ENCODE peak calls at places on chromosomes 5 and 9, in five cellular contexts. One of them, this sample, is unnamed.

GRCh38 chr9:136091582-136092352 is 3.3 kb downstream of the NACC2 start:
- DNase-seq in pancreas: no peak
- DNase-seq in IMR-90: peak; percentile 20
- DNase-seq in testis: no peak
- DNase-seq in brain microvascular endothelial cell: no peak
- DNase-seq in this sample: no peak

GRCh38 chr5:57750282-57750681 is 267.7 kb upstream of the ACTBL2 start:
- DNase-seq in IMR-90: no peak
- DNase-seq in pancreas: no peak
- DNase-seq in brain microvascular endothelial cell: no peak
- DNase-seq in testis: no peak
- DNase-seq in this sample: no peak

GRCh38 chr5:133358271-133358670 is 254.1 kb downstream of the FSTL4 start:
- DNase-seq in brain microvascular endothelial cell: no peak
- DNase-seq in pancreas: no peak
- DNase-seq in IMR-90: no peak
- DNase-seq in testis: no peak
- DNase-seq in this sample: no peak

GRCh38 chr5:140966293-140967225 is at the start of gene PCDHAC2:
- DNase-seq in pancreas: peak; percentile 27
- DNase-seq in brain microvascular endothelial cell: no peak
- DNase-seq in IMR-90: no peak
- DNase-seq in testis: peak; percentile 66
- DNase-seq in this sample: no peak

GRCh38 chr5:157914389-157914788 is 55.4 kb upstream of the CLINT1 start:
- DNase-seq in testis: no peak
- DNase-seq in brain microvascular endothelial cell: no peak
- DNase-seq in pancreas: no peak
- DNase-seq in IMR-90: no peak
- DNase-seq in this sample: no peak

GRCh38 chr5:90099099-90099498 is 310.5 kb downstream of the CETN3 start:
- DNase-seq in testis: no peak
- DNase-seq in brain microvascular endothelial cell: no peak
- DNase-seq in IMR-90: no peak
- DNase-seq in pancreas: no peak
- DNase-seq in this sample: no peak

GRCh38 chr5:146461319-146461718 is 14.2 kb downstream of the TCERG1 start:
- DNase-seq in pancreas: no peak
- DNase-seq in brain microvascular endothelial cell: no peak
- DNase-seq in IMR-90: peak; percentile 20
- DNase-seq in testis: no peak
- DNase-seq in this sample: no peak

GRCh38 chr9:107488400-107489143 is 997 bp downstream of the KLF4 start:
- DNase-seq in testis: peak; percentile 77
- DNase-seq in IMR-90: peak; percentile 49
- DNase-seq in pancreas: peak; percentile 32
- DNase-seq in brain microvascular endothelial cell: peak; percentile 47
- DNase-seq in this sample: no peak

GRCh38 chr9:125522328-125522725 is 184.7 kb downstream of the MAPKAP1 start:
- DNase-seq in IMR-90: peak; percentile 76
- DNase-seq in brain microvascular endothelial cell: peak; percentile 70
- DNase-seq in testis: no peak
- DNase-seq in pancreas: no peak
- DNase-seq in this sample: no peak

GRCh38 chr5:573976-574375 is 38.2 kb upstream of the CEP72 start:
- DNase-seq in IMR-90: no peak
- DNase-seq in testis: no peak
- DNase-seq in pancreas: no peak
- DNase-seq in brain microvascular endothelial cell: no peak
- DNase-seq in this sample: peak; percentile 34

GRCh38 chr5:179226696-179227095 is 118.6 kb downstream of the ADAMTS2 start:
- DNase-seq in pancreas: no peak
- DNase-seq in brain microvascular endothelial cell: no peak
- DNase-seq in testis: no peak
- DNase-seq in IMR-90: no peak
- DNase-seq in this sample: peak; percentile 6

GRCh38 chr5:130605200-130605599 is 559.9 kb downstream of the HINT1 start:
- DNase-seq in pancreas: no peak
- DNase-seq in brain microvascular endothelial cell: peak; percentile 17
- DNase-seq in IMR-90: no peak
- DNase-seq in testis: no peak
- DNase-seq in this sample: no peak

GRCh38 chr5:133298447-133298846 is 246.6 kb downstream of the HSPA4 start:
- DNase-seq in pancreas: no peak
- DNase-seq in brain microvascular endothelial cell: no peak
- DNase-seq in IMR-90: no peak
- DNase-seq in testis: no peak
- DNase-seq in this sample: no peak

GRCh38 chr5:149581931-149582768 is 852 bp downstream of the ARHGEF37 start:
- DNase-seq in pancreas: peak; percentile 49
- DNase-seq in IMR-90: no peak
- DNase-seq in brain microvascular endothelial cell: no peak
- DNase-seq in testis: peak; percentile 43
- DNase-seq in this sample: peak; percentile 64

GRCh38 chr9:135123735-135124134 is 36.3 kb downstream of the OLFM1 start:
- DNase-seq in pancreas: peak; percentile 15
- DNase-seq in brain microvascular endothelial cell: no peak
- DNase-seq in testis: no peak
- DNase-seq in IMR-90: no peak
- DNase-seq in this sample: no peak

GRCh38 chr5:98840946-98841345 is 67.5 kb downstream of the RGMB start:
- DNase-seq in IMR-90: no peak
- DNase-seq in testis: no peak
- DNase-seq in pancreas: no peak
- DNase-seq in brain microvascular endothelial cell: no peak
- DNase-seq in this sample: no peak

GRCh38 chr5:131814990-131815389 is 18.2 kb upstream of the FNIP1 start:
- DNase-seq in testis: no peak
- DNase-seq in IMR-90: peak; percentile 91
- DNase-seq in brain microvascular endothelial cell: peak; percentile 88
- DNase-seq in pancreas: no peak
- DNase-seq in this sample: no peak

GRCh38 chr9:23162789-23163188 is 663.3 kb downstream of the ELAVL2 start:
- DNase-seq in brain microvascular endothelial cell: no peak
- DNase-seq in IMR-90: no peak
- DNase-seq in testis: no peak
- DNase-seq in pancreas: no peak
- DNase-seq in this sample: no peak

GRCh38 chr5:92907914-92908606 is 673.0 kb downstream of the NR2F1-AS1 start:
- DNase-seq in brain microvascular endothelial cell: peak; percentile 9
- DNase-seq in IMR-90: peak; percentile 75
- DNase-seq in testis: no peak
- DNase-seq in pancreas: no peak
- DNase-seq in this sample: no peak

GRCh38 chr5:1930501-1930879 is 47.8 kb upstream of the IRX4 start:
- DNase-seq in IMR-90: no peak
- DNase-seq in brain microvascular endothelial cell: no peak
- DNase-seq in pancreas: peak; percentile 24
- DNase-seq in testis: no peak
- DNase-seq in this sample: no peak

GRCh38 chr9:77563205-77563604 is 84.9 kb downstream of the GNA14 start:
- DNase-seq in brain microvascular endothelial cell: no peak
- DNase-seq in testis: no peak
- DNase-seq in IMR-90: no peak
- DNase-seq in pancreas: no peak
- DNase-seq in this sample: no peak

GRCh38 chr5:117731445-117731844 is 1156.8 kb upstream of the SEMA6A start:
- DNase-seq in testis: peak; percentile 54
- DNase-seq in brain microvascular endothelial cell: no peak
- DNase-seq in pancreas: no peak
- DNase-seq in IMR-90: peak; percentile 22
- DNase-seq in this sample: no peak

GRCh38 chr9:97109194-97109811 is 70.4 kb upstream of the CTSV start:
- DNase-seq in IMR-90: peak; percentile 6
- DNase-seq in brain microvascular endothelial cell: peak; percentile 35
- DNase-seq in pancreas: peak; percentile 31
- DNase-seq in testis: peak; percentile 87
- DNase-seq in this sample: no peak

GRCh38 chr5:40734986-40735385 is 20.8 kb downstream of the TTC33 start:
- DNase-seq in IMR-90: peak; percentile 74
- DNase-seq in pancreas: no peak
- DNase-seq in testis: no peak
- DNase-seq in brain microvascular endothelial cell: peak; percentile 31
- DNase-seq in this sample: no peak

GRCh38 chr9:73269430-73270101 is 117.9 kb downstream of the ANXA1 start:
- DNase-seq in testis: no peak
- DNase-seq in pancreas: no peak
- DNase-seq in IMR-90: peak; percentile 2
- DNase-seq in brain microvascular endothelial cell: no peak
- DNase-seq in this sample: no peak

GRCh38 chr5:7186818-7187217 is 209.1 kb upstream of the ADCY2 start:
- DNase-seq in pancreas: no peak
- DNase-seq in IMR-90: no peak
- DNase-seq in testis: no peak
- DNase-seq in brain microvascular endothelial cell: no peak
- DNase-seq in this sample: no peak

GRCh38 chr9:96320749-96321280 is 18.8 kb upstream of the HSD17B3 start:
- DNase-seq in brain microvascular endothelial cell: no peak
- DNase-seq in IMR-90: no peak
- DNase-seq in testis: peak; percentile 80
- DNase-seq in pancreas: no peak
- DNase-seq in this sample: no peak

GRCh38 chr9:94568250-94568889 is 13.5 kb downstream of the PCAT7 start:
- DNase-seq in testis: no peak
- DNase-seq in brain microvascular endothelial cell: no peak
- DNase-seq in pancreas: no peak
- DNase-seq in IMR-90: no peak
- DNase-seq in this sample: no peak

GRCh38 chr5:40333459-40334241 is 346.1 kb upstream of the PTGER4 start:
- DNase-seq in testis: no peak
- DNase-seq in pancreas: no peak
- DNase-seq in IMR-90: peak; percentile 43
- DNase-seq in brain microvascular endothelial cell: peak; percentile 59
- DNase-seq in this sample: no peak

GRCh38 chr5:71924980-71925379 is 182.3 kb upstream of the MAP1B start:
- DNase-seq in IMR-90: peak; percentile 69
- DNase-seq in brain microvascular endothelial cell: peak; percentile 48
- DNase-seq in testis: no peak
- DNase-seq in pancreas: no peak
- DNase-seq in this sample: no peak

GRCh38 chr5:125059255-125060050 is 313.0 kb upstream of the ZNF608 start:
- DNase-seq in testis: no peak
- DNase-seq in brain microvascular endothelial cell: peak; percentile 14
- DNase-seq in pancreas: no peak
- DNase-seq in IMR-90: peak; percentile 54
- DNase-seq in this sample: no peak

GRCh38 chr5:59423021-59423420 is 470.5 kb downstream of the PDE4D start:
- DNase-seq in IMR-90: no peak
- DNase-seq in brain microvascular endothelial cell: peak; percentile 64
- DNase-seq in testis: no peak
- DNase-seq in pancreas: no peak
- DNase-seq in this sample: no peak

GRCh38 chr9:119050281-119050680 is 319.0 kb downstream of the BRINP1 start:
- DNase-seq in testis: no peak
- DNase-seq in brain microvascular endothelial cell: no peak
- DNase-seq in pancreas: no peak
- DNase-seq in IMR-90: no peak
- DNase-seq in this sample: no peak

GRCh38 chr5:76733049-76733417 is 17.1 kb downstream of the F2R start:
- DNase-seq in pancreas: no peak
- DNase-seq in brain microvascular endothelial cell: no peak
- DNase-seq in IMR-90: no peak
- DNase-seq in testis: no peak
- DNase-seq in this sample: peak; percentile 83

GRCh38 chr5:139961435-139962157 is 81.5 kb downstream of the NRG2 start:
- DNase-seq in pancreas: no peak
- DNase-seq in testis: peak; percentile 55
- DNase-seq in IMR-90: no peak
- DNase-seq in brain microvascular endothelial cell: no peak
- DNase-seq in this sample: no peak

GRCh38 chr5:97489010-97489840 is 306.2 kb upstream of the RIOK2 start:
- DNase-seq in pancreas: no peak
- DNase-seq in brain microvascular endothelial cell: no peak
- DNase-seq in IMR-90: no peak
- DNase-seq in testis: no peak
- DNase-seq in this sample: no peak

GRCh38 chr5:164672931-164673694 is 1167.7 kb downstream of the MAT2B start:
- DNase-seq in IMR-90: peak; percentile 17
- DNase-seq in brain microvascular endothelial cell: no peak
- DNase-seq in testis: no peak
- DNase-seq in pancreas: no peak
- DNase-seq in this sample: no peak

GRCh38 chr9:976805-977360 is 428 bp downstream of the DMRT3 start:
- DNase-seq in IMR-90: no peak
- DNase-seq in brain microvascular endothelial cell: no peak
- DNase-seq in pancreas: no peak
- DNase-seq in testis: no peak
- DNase-seq in this sample: no peak

GRCh38 chr5:170642776-170643436 is 139.1 kb downstream of the KCNIP1 start:
- DNase-seq in pancreas: no peak
- DNase-seq in brain microvascular endothelial cell: no peak
- DNase-seq in testis: no peak
- DNase-seq in IMR-90: no peak
- DNase-seq in this sample: peak; percentile 3

GRCh38 chr9:132037470-132037869 is 42.2 kb downstream of the MED27 start:
- DNase-seq in pancreas: no peak
- DNase-seq in brain microvascular endothelial cell: no peak
- DNase-seq in IMR-90: no peak
- DNase-seq in testis: no peak
- DNase-seq in this sample: no peak
- TF ChIP-seq CTCF in pancreas: no peak
- TF ChIP-seq CTCF in brain microvascular endothelial cell: no peak
- TF ChIP-seq CTCF in IMR-90: no peak
- TF ChIP-seq CTCF in testis: no peak
- TF ChIP-seq CTCF in this sample: no peak

GRCh38 chr9:33924978-33925797 is 108.2 kb downstream of the UBE2R2 start:
- DNase-seq in IMR-90: peak; percentile 54
- DNase-seq in brain microvascular endothelial cell: peak; percentile 66
- DNase-seq in testis: peak; percentile 82
- DNase-seq in pancreas: peak; percentile 52
- DNase-seq in this sample: no peak
- TF ChIP-seq CTCF in IMR-90: peak; percentile 65
- TF ChIP-seq CTCF in brain microvascular endothelial cell: peak; percentile 81
- TF ChIP-seq CTCF in testis: peak; percentile 33
- TF ChIP-seq CTCF in pancreas: peak; percentile 36
- TF ChIP-seq CTCF in this sample: peak; percentile 54

GRCh38 chr9:91421022-91421765 is 2.4 kb downstream of the NFIL3 start:
- DNase-seq in pancreas: peak; percentile 9
- DNase-seq in testis: peak; percentile 59
- DNase-seq in IMR-90: peak; percentile 62
- DNase-seq in brain microvascular endothelial cell: peak; percentile 10
- DNase-seq in this sample: no peak
- TF ChIP-seq CTCF in pancreas: no peak
- TF ChIP-seq CTCF in testis: peak; percentile 14
- TF ChIP-seq CTCF in IMR-90: peak; percentile 51
- TF ChIP-seq CTCF in brain microvascular endothelial cell: peak; percentile 65
- TF ChIP-seq CTCF in this sample: peak; percentile 20

GRCh38 chr9:92242115-92242778 is 51.2 kb downstream of the IARS1 start:
- DNase-seq in testis: peak; percentile 48
- DNase-seq in brain microvascular endothelial cell: peak; percentile 85
- DNase-seq in pancreas: no peak
- DNase-seq in IMR-90: peak; percentile 87
- DNase-seq in this sample: no peak
- TF ChIP-seq CTCF in testis: peak; percentile 44
- TF ChIP-seq CTCF in brain microvascular endothelial cell: peak; percentile 76
- TF ChIP-seq CTCF in pancreas: no peak
- TF ChIP-seq CTCF in IMR-90: peak; percentile 56
- TF ChIP-seq CTCF in this sample: peak; percentile 10